ENCODE peak calls at places on chromosome 12, in seven cellular contexts. Q is nucleus accumbens, A is putamen, H is hepatic stellate cell, Z is AG09309, G is DMS 273 treated with DMSO at 0.1 percent for 48 hours, D is RPMI7951. B is an unnamed sample.

GRCh38 chr12:6915023-6915788 is 826 bp downstream of the ENO2 start:
- DNase-seq in Q (peak), A (no peak), H (no peak), Z (no peak), G (no peak), D (peak), B (no peak)

GRCh38 chr12:130765186-130765659 is 49.1 kb upstream of the RIMBP2 start:
- DNase-seq in Q (no peak), A (no peak), H (no peak), Z (no peak), G (no peak), D (peak), B (no peak)

GRCh38 chr12:11797317-11797913 is 147.9 kb downstream of the ETV6 start:
- DNase-seq in Q (no peak), A (no peak), H (peak), Z (peak), G (no peak), D (peak), B (peak)

GRCh38 chr12:124630791-124631313 is 63.4 kb upstream of the NCOR2 start:
- DNase-seq in Q (no peak), A (no peak), H (no peak), Z (no peak), G (no peak), D (no peak), B (no peak)

GRCh38 chr12:41189395-41190251 is 1.5 kb downstream of the PDZRN4 start:
- DNase-seq in Q (no peak), A (no peak), H (peak), Z (no peak), G (no peak), D (no peak), B (no peak)

GRCh38 chr12:54549774-54550451 is 512 bp downstream of the PDE1B start:
- DNase-seq in Q (no peak), A (no peak), H (no peak), Z (no peak), G (no peak), D (peak), B (no peak)

GRCh38 chr12:111430418-111431353 is 25.0 kb downstream of the SH2B3 start:
- DNase-seq in Q (no peak), A (no peak), H (no peak), Z (no peak), G (no peak), D (no peak), B (no peak)

GRCh38 chr12:110102255-110102654 is 21.9 kb upstream of the IFT81 start:
- DNase-seq in Q (no peak), A (no peak), H (peak), Z (no peak), G (peak), D (peak), B (peak)

GRCh38 chr12:62856454-62856853 is 78.5 kb downstream of the PPM1H start:
- DNase-seq in Q (no peak), A (no peak), H (no peak), Z (no peak), G (no peak), D (no peak), B (no peak)

GRCh38 chr12:127723236-127723635 is 543.7 kb upstream of the TMEM132C start:
- DNase-seq in Q (no peak), A (no peak), H (no peak), Z (no peak), G (peak), D (no peak), B (no peak)